ENCODE peak calls at places on chromosomes 2 and 18, in ten cellular contexts. P, A, C, O, Z, S, K, X, W and G are unnamed samples.

GRCh38 chr2:207505180-207505579 is 24.6 kb upstream of the CREB1 start:
- DNase-seq in P (no peak), A (no peak), C (no peak), O (no peak), Z (no peak), S (no peak), K (no peak), X (no peak), W (peak; percentile 34), G (no peak)

GRCh38 chr18:48412339-48412929 is 3.3 kb upstream of the ZBTB7C start:
- DNase-seq in P (no peak), A (no peak), C (peak; percentile 20), O (no peak), Z (peak; percentile 36), S (no peak), K (no peak), X (no peak), W (peak; percentile 23), G (no peak)

GRCh38 chr2:20132990-20133535 is 81.6 kb upstream of the LAPTM4A start:
- DNase-seq in P (no peak), A (no peak), C (no peak), O (no peak), Z (no peak), S (no peak), K (no peak), X (no peak), W (no peak), G (no peak)

GRCh38 chr2:160910681-160911080 is 249.5 kb upstream of the TANK start:
- DNase-seq in P (no peak), A (no peak), C (no peak), O (no peak), Z (no peak), S (no peak), K (peak; percentile 87), X (no peak), W (no peak), G (no peak)

GRCh38 chr2:74917702-74918619 is 40.5 kb upstream of the POLE4 start:
- DNase-seq in P (no peak), A (no peak), C (peak; percentile 64), O (no peak), Z (no peak), S (no peak), K (peak; percentile 93), X (no peak), W (peak; percentile 47), G (no peak)

GRCh38 chr2:110149330-110150220 is 34.0 kb upstream of the MALL start:
- DNase-seq in P (no peak), A (no peak), C (no peak), O (no peak), Z (no peak), S (no peak), K (peak; percentile 20), X (no peak), W (peak; percentile 34), G (no peak)

GRCh38 chr18:40883271-40883670 is 1071.8 kb upstream of the PIK3C3 start:
- DNase-seq in P (no peak), A (no peak), C (no peak), O (no peak), Z (no peak), S (no peak), K (no peak), X (no peak), W (no peak), G (no peak)

GRCh38 chr18:74252032-74252380 is 39.8 kb downstream of the CYB5A start:
- DNase-seq in P (no peak), A (no peak), C (no peak), O (no peak), Z (no peak), S (no peak), K (no peak), X (no peak), W (peak; percentile 33), G (no peak)

GRCh38 chr2:10779776-10780490 is 32.7 kb downstream of the PDIA6 start:
- DNase-seq in P (no peak), A (no peak), C (no peak), O (no peak), Z (no peak), S (no peak), K (no peak), X (no peak), W (no peak), G (no peak)

GRCh38 chr2:46366675-46367067 is 69.5 kb downstream of the EPAS1 start:
- DNase-seq in P (no peak), A (no peak), C (no peak), O (no peak), Z (no peak), S (no peak), K (no peak), X (no peak), W (no peak), G (no peak)

GRCh38 chr2:263774-264492 is at the start of gene SH3YL1:
- DNase-seq in P (peak; percentile 78), A (peak; percentile 74), C (no peak), O (peak; percentile 37), Z (no peak), S (peak; percentile 5), K (no peak), X (peak; percentile 63), W (no peak), G (no peak)

GRCh38 chr18:63339920-63340484 is 20.4 kb upstream of the BCL2 start:
- DNase-seq in P (no peak), A (no peak), C (no peak), O (no peak), Z (peak; percentile 45), S (no peak), K (no peak), X (peak; percentile 42), W (no peak), G (no peak)

GRCh38 chr2:131045925-131046579 is 47.2 kb downstream of the FAM168B start:
- DNase-seq in P (no peak), A (no peak), C (no peak), O (no peak), Z (no peak), S (no peak), K (no peak), X (no peak), W (no peak), G (no peak)

GRCh38 chr18:79717059-79717458 is 37.5 kb downstream of the CTDP1 start:
- DNase-seq in P (no peak), A (no peak), C (no peak), O (no peak), Z (no peak), S (no peak), K (no peak), X (no peak), W (no peak), G (no peak)

GRCh38 chr2:242040303-242040655 is 170.8 kb downstream of the RTP5 start:
- DNase-seq in P (no peak), A (no peak), C (no peak), O (no peak), Z (no peak), S (no peak), K (no peak), X (no peak), W (no peak), G (no peak)

GRCh38 chr2:33136056-33136455 is 189.3 kb downstream of the LTBP1 start:
- DNase-seq in P (no peak), A (no peak), C (no peak), O (no peak), Z (no peak), S (peak; percentile 24), K (no peak), X (no peak), W (no peak), G (no peak)

GRCh38 chr2:145813481-145813880 is 1293.6 kb upstream of the ZEB2 start:
- DNase-seq in P (no peak), A (no peak), C (no peak), O (no peak), Z (no peak), S (no peak), K (no peak), X (no peak), W (no peak), G (no peak)

GRCh38 chr2:2229898-2230817 is 100.9 kb downstream of the MYT1L start:
- DNase-seq in P (no peak), A (no peak), C (no peak), O (no peak), Z (no peak), S (peak; percentile 13), K (no peak), X (no peak), W (no peak), G (no peak)

GRCh38 chr18:67864677-67865340 is 348.3 kb upstream of the DSEL start:
- DNase-seq in P (no peak), A (no peak), C (no peak), O (no peak), Z (no peak), S (no peak), K (peak; percentile 92), X (no peak), W (no peak), G (no peak)

GRCh38 chr18:10715791-10716190 is 190.0 kb downstream of the NAPG start:
- DNase-seq in P (peak; percentile 54), A (no peak), C (no peak), O (no peak), Z (no peak), S (no peak), K (peak; percentile 32), X (no peak), W (no peak), G (no peak)

GRCh38 chr18:49185636-49186035 is 234.9 kb upstream of the SMAD7 start:
- DNase-seq in P (no peak), A (no peak), C (no peak), O (no peak), Z (no peak), S (no peak), K (no peak), X (no peak), W (no peak), G (no peak)